ENCODE peak calls at places on chromosome 20, in eight cellular contexts. One of them, this sample, is unnamed. For H3K9me3 and H3K4me1, the result is how much of the 10 kb centered on the place peaks cover.

GRCh38 chr20:46277602-46278001 is 30.7 kb downstream of the CDH22 start:
- DNase-seq in IMR-90: no peak
- DNase-seq in SK-N-SH: no peak
- DNase-seq in lung: no peak
- DNase-seq in adrenal gland: no peak
- DNase-seq in heart left ventricle: no peak
- DNase-seq in CD8-positive, alpha-beta memory T cell: no peak
- DNase-seq in mammary epithelial cell: no peak
- DNase-seq in this sample: no peak

GRCh38 chr20:64145458-64146300 is 18.6 kb upstream of the MYT1 start:
- DNase-seq in IMR-90: no peak
- DNase-seq in SK-N-SH: no peak
- DNase-seq in lung: no peak
- DNase-seq in adrenal gland: peak
- DNase-seq in heart left ventricle: no peak
- DNase-seq in CD8-positive, alpha-beta memory T cell: no peak
- DNase-seq in mammary epithelial cell: no peak
- DNase-seq in this sample: peak

GRCh38 chr20:62710886-62711702 is 2.5 kb downstream of the NTSR1 start:
- DNase-seq in IMR-90: peak
- DNase-seq in SK-N-SH: peak
- DNase-seq in lung: no peak
- DNase-seq in adrenal gland: no peak
- DNase-seq in heart left ventricle: no peak
- DNase-seq in CD8-positive, alpha-beta memory T cell: no peak
- DNase-seq in mammary epithelial cell: peak
- DNase-seq in this sample: no peak

GRCh38 chr20:64133951-64134407 is 26.6 kb upstream of the NPBWR2 start:
- DNase-seq in IMR-90: no peak
- DNase-seq in SK-N-SH: peak
- DNase-seq in lung: no peak
- DNase-seq in adrenal gland: no peak
- DNase-seq in heart left ventricle: no peak
- DNase-seq in CD8-positive, alpha-beta memory T cell: no peak
- DNase-seq in mammary epithelial cell: no peak
- DNase-seq in this sample: peak

GRCh38 chr20:37901667-37902503 is 1.0 kb upstream of the VSTM2L start:
- DNase-seq in IMR-90: peak
- DNase-seq in SK-N-SH: peak
- DNase-seq in lung: peak
- DNase-seq in adrenal gland: peak
- DNase-seq in heart left ventricle: no peak
- DNase-seq in CD8-positive, alpha-beta memory T cell: no peak
- DNase-seq in mammary epithelial cell: peak
- DNase-seq in this sample: peak

GRCh38 chr20:15162061-15162740 is 824.8 kb upstream of the FLRT3 start:
- DNase-seq in IMR-90: no peak
- DNase-seq in SK-N-SH: no peak
- DNase-seq in lung: no peak
- DNase-seq in adrenal gland: no peak
- DNase-seq in heart left ventricle: no peak
- DNase-seq in CD8-positive, alpha-beta memory T cell: no peak
- DNase-seq in mammary epithelial cell: no peak
- DNase-seq in this sample: no peak

GRCh38 chr20:47815866-47816265 is 30.6 kb upstream of the SULF2 start:
- DNase-seq in IMR-90: no peak
- DNase-seq in SK-N-SH: no peak
- DNase-seq in lung: no peak
- DNase-seq in adrenal gland: no peak
- DNase-seq in heart left ventricle: no peak
- DNase-seq in CD8-positive, alpha-beta memory T cell: no peak
- DNase-seq in mammary epithelial cell: no peak
- DNase-seq in this sample: no peak

GRCh38 chr20:48761023-48761785 is 66.6 kb downstream of the PREX1 start:
- DNase-seq in IMR-90: no peak
- DNase-seq in SK-N-SH: no peak
- DNase-seq in lung: peak
- DNase-seq in adrenal gland: peak
- DNase-seq in heart left ventricle: peak
- DNase-seq in CD8-positive, alpha-beta memory T cell: peak
- DNase-seq in mammary epithelial cell: no peak
- DNase-seq in this sample: peak

GRCh38 chr20:3728876-3729275 is 3.6 kb upstream of the HSPA12B start:
- DNase-seq in IMR-90: no peak
- DNase-seq in SK-N-SH: peak
- DNase-seq in lung: no peak
- DNase-seq in adrenal gland: no peak
- DNase-seq in heart left ventricle: no peak
- DNase-seq in CD8-positive, alpha-beta memory T cell: no peak
- DNase-seq in mammary epithelial cell: no peak
- DNase-seq in this sample: no peak

GRCh38 chr20:50572922-50573777 is 63.0 kb downstream of the PTPN1 start:
- DNase-seq in IMR-90: peak
- DNase-seq in SK-N-SH: peak
- DNase-seq in lung: no peak
- DNase-seq in adrenal gland: peak
- DNase-seq in heart left ventricle: no peak
- DNase-seq in CD8-positive, alpha-beta memory T cell: no peak
- DNase-seq in mammary epithelial cell: no peak
- DNase-seq in this sample: no peak

GRCh38 chr20:19986419-19986818 is 30.7 kb upstream of the NAA20 start:
- DNase-seq in IMR-90: peak
- DNase-seq in SK-N-SH: no peak
- DNase-seq in lung: no peak
- DNase-seq in adrenal gland: peak
- DNase-seq in heart left ventricle: no peak
- DNase-seq in CD8-positive, alpha-beta memory T cell: no peak
- DNase-seq in mammary epithelial cell: peak
- DNase-seq in this sample: no peak

GRCh38 chr20:59939879-59940128 is 301 bp downstream of the PPP1R3D start:
- DNase-seq in IMR-90: peak
- DNase-seq in SK-N-SH: peak
- DNase-seq in lung: no peak
- DNase-seq in adrenal gland: peak
- DNase-seq in heart left ventricle: peak
- DNase-seq in CD8-positive, alpha-beta memory T cell: no peak
- DNase-seq in mammary epithelial cell: no peak
- DNase-seq in this sample: no peak

GRCh38 chr20:57990396-57990987 is 238.0 kb downstream of the ANKRD60 start:
- DNase-seq in IMR-90: no peak
- DNase-seq in SK-N-SH: no peak
- DNase-seq in lung: no peak
- DNase-seq in adrenal gland: no peak
- DNase-seq in heart left ventricle: peak
- DNase-seq in CD8-positive, alpha-beta memory T cell: no peak
- DNase-seq in mammary epithelial cell: peak
- DNase-seq in this sample: no peak

GRCh38 chr20:46070215-46070910 is 19.4 kb downstream of the NCOA5 start:
- DNase-seq in IMR-90: peak
- DNase-seq in SK-N-SH: no peak
- DNase-seq in lung: no peak
- DNase-seq in adrenal gland: no peak
- DNase-seq in heart left ventricle: no peak
- DNase-seq in CD8-positive, alpha-beta memory T cell: no peak
- DNase-seq in mammary epithelial cell: no peak
- DNase-seq in this sample: no peak

GRCh38 chr20:23565503-23566056 is 2.7 kb downstream of the CST9L start:
- DNase-seq in IMR-90: no peak
- DNase-seq in SK-N-SH: no peak
- DNase-seq in lung: no peak
- DNase-seq in adrenal gland: no peak
- DNase-seq in heart left ventricle: no peak
- DNase-seq in CD8-positive, alpha-beta memory T cell: no peak
- DNase-seq in mammary epithelial cell: no peak
- DNase-seq in this sample: no peak

GRCh38 chr20:23566199-23566932 is 1.9 kb downstream of the CST9L start:
- DNase-seq in IMR-90: no peak
- DNase-seq in SK-N-SH: no peak
- DNase-seq in lung: no peak
- DNase-seq in adrenal gland: no peak
- DNase-seq in heart left ventricle: no peak
- DNase-seq in CD8-positive, alpha-beta memory T cell: no peak
- DNase-seq in mammary epithelial cell: no peak
- DNase-seq in this sample: no peak

GRCh38 chr20:23564927-23565326 is 3.4 kb downstream of the CST9L start:
- DNase-seq in IMR-90: no peak
- DNase-seq in SK-N-SH: no peak
- DNase-seq in lung: no peak
- DNase-seq in adrenal gland: no peak
- DNase-seq in heart left ventricle: no peak
- DNase-seq in CD8-positive, alpha-beta memory T cell: no peak
- DNase-seq in mammary epithelial cell: no peak
- DNase-seq in this sample: no peak

GRCh38 chr20:23568320-23569011 is at the start of gene CST9L:
- DNase-seq in IMR-90: no peak
- DNase-seq in SK-N-SH: peak
- DNase-seq in lung: no peak
- DNase-seq in adrenal gland: no peak
- DNase-seq in heart left ventricle: no peak
- DNase-seq in CD8-positive, alpha-beta memory T cell: no peak
- DNase-seq in mammary epithelial cell: no peak
- DNase-seq in this sample: no peak

GRCh38 chr20:23562721-23563342 is 5.5 kb downstream of the CST9L start:
- DNase-seq in IMR-90: no peak
- DNase-seq in SK-N-SH: no peak
- DNase-seq in lung: no peak
- DNase-seq in adrenal gland: no peak
- DNase-seq in heart left ventricle: no peak
- DNase-seq in CD8-positive, alpha-beta memory T cell: no peak
- DNase-seq in mammary epithelial cell: no peak
- DNase-seq in this sample: no peak
- H3K9me3 ChIP-seq in IMR-90: under half
- H3K9me3 ChIP-seq in SK-N-SH: under half
- H3K9me3 ChIP-seq in lung: under half
- H3K9me3 ChIP-seq in adrenal gland: under half
- H3K9me3 ChIP-seq in heart left ventricle: under half
- H3K9me3 ChIP-seq in CD8-positive, alpha-beta memory T cell: under half
- H3K9me3 ChIP-seq in mammary epithelial cell: under half
- H3K9me3 ChIP-seq in this sample: under half

DNA sequence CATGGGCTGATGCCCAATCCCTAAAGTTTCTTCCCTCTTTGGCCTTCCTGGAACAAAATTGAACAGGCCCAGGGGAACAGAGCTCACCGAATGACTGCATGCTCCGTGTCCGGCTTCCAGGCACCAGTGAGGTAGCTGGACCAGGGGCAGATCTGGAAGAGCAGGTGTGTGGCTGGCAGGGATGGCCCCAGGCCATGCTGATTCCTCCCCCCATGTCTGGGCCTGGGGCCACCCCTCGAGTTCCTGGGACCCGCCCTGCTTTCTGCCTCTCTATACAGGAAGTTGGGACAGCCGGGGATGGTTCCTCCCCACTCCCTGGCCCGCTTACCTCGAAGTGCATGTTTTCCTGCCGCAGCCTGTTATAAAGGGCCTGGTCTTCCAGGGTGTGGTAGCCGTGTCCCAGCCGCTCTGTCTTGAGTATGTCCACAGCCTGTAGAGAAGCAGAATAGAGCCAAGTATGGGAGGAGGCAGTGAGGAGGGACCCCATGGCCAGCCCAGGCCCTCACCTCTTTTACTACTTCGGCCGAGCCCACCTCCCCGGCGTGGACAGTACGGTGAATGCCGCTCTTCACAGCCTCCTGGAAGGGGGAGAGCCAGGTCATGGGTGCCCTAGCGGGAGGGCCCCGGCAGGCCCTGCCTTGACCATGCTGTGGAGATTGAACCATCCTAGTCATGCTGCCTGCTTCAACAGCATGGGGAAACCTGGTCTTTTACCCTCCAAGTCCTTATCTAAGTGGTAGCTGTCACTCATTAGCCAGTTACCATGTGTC is 28.8 kb downstream of the ADA start:
- DNase-seq in IMR-90: no peak
- DNase-seq in SK-N-SH: no peak
- DNase-seq in lung: no peak
- DNase-seq in adrenal gland: no peak
- DNase-seq in heart left ventricle: no peak
- DNase-seq in CD8-positive, alpha-beta memory T cell: no peak
- DNase-seq in mammary epithelial cell: no peak
- DNase-seq in this sample: no peak
- H3K27ac ChIP-seq in IMR-90: no peak
- H3K27ac ChIP-seq in SK-N-SH: no peak
- H3K27ac ChIP-seq in lung: no peak
- H3K27ac ChIP-seq in adrenal gland: no peak
- H3K27ac ChIP-seq in heart left ventricle: peak
- H3K27ac ChIP-seq in CD8-positive, alpha-beta memory T cell: no peak
- H3K27ac ChIP-seq in mammary epithelial cell: no peak
- H3K27ac ChIP-seq in this sample: no peak

DNA sequence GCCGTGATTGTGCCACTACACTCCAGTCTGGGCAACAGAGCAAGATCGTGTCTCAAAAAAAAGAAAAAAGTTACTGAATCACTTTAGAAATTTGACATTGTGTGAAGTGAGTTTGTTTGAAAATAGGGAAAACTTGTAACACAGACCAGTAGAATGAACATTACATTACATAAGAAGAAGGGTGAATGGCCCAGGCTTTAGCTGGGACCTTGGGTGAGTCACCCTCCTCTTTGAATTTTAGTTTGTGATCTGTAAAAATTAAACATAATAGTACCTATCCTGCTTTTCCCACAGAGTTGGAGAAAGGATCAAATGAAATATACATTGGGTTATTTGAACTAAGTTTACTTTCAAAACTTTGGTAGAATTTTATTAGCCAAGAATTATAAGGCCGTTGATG is 56.3 kb downstream of the KCNS1 start:
- DNase-seq in IMR-90: no peak
- DNase-seq in SK-N-SH: no peak
- DNase-seq in lung: no peak
- DNase-seq in adrenal gland: peak
- DNase-seq in heart left ventricle: no peak
- DNase-seq in CD8-positive, alpha-beta memory T cell: no peak
- DNase-seq in mammary epithelial cell: no peak
- DNase-seq in this sample: no peak
- H3K4me1 ChIP-seq in IMR-90: under half
- H3K4me1 ChIP-seq in SK-N-SH: under half
- H3K4me1 ChIP-seq in lung: under half
- H3K4me1 ChIP-seq in adrenal gland: under half
- H3K4me1 ChIP-seq in heart left ventricle: under half
- H3K4me1 ChIP-seq in CD8-positive, alpha-beta memory T cell: under half
- H3K4me1 ChIP-seq in mammary epithelial cell: under half
- H3K4me1 ChIP-seq in this sample: under half

GRCh38 chr20:56179051-56179450 is 69.5 kb upstream of the MC3R start:
- DNase-seq in IMR-90: no peak
- DNase-seq in SK-N-SH: no peak
- DNase-seq in lung: no peak
- DNase-seq in adrenal gland: no peak
- DNase-seq in heart left ventricle: no peak
- DNase-seq in CD8-positive, alpha-beta memory T cell: no peak
- DNase-seq in mammary epithelial cell: no peak
- DNase-seq in this sample: no peak

GRCh38 chr20:56178219-56178618 is 70.3 kb upstream of the MC3R start:
- DNase-seq in IMR-90: no peak
- DNase-seq in SK-N-SH: no peak
- DNase-seq in lung: no peak
- DNase-seq in adrenal gland: no peak
- DNase-seq in heart left ventricle: no peak
- DNase-seq in CD8-positive, alpha-beta memory T cell: no peak
- DNase-seq in mammary epithelial cell: no peak
- DNase-seq in this sample: no peak

GRCh38 chr20:56175884-56176283 is 72.6 kb upstream of the MC3R start:
- DNase-seq in IMR-90: no peak
- DNase-seq in SK-N-SH: no peak
- DNase-seq in lung: no peak
- DNase-seq in adrenal gland: no peak
- DNase-seq in heart left ventricle: no peak
- DNase-seq in CD8-positive, alpha-beta memory T cell: no peak
- DNase-seq in mammary epithelial cell: no peak
- DNase-seq in this sample: no peak

GRCh38 chr20:56181593-56181992 is 66.9 kb upstream of the MC3R start:
- DNase-seq in IMR-90: no peak
- DNase-seq in SK-N-SH: peak
- DNase-seq in lung: no peak
- DNase-seq in adrenal gland: no peak
- DNase-seq in heart left ventricle: no peak
- DNase-seq in CD8-positive, alpha-beta memory T cell: no peak
- DNase-seq in mammary epithelial cell: no peak
- DNase-seq in this sample: no peak
- H3K9me3 ChIP-seq in IMR-90: under half
- H3K9me3 ChIP-seq in SK-N-SH: under half
- H3K9me3 ChIP-seq in lung: under half
- H3K9me3 ChIP-seq in adrenal gland: under half
- H3K9me3 ChIP-seq in heart left ventricle: under half
- H3K9me3 ChIP-seq in CD8-positive, alpha-beta memory T cell: under half
- H3K9me3 ChIP-seq in mammary epithelial cell: under half
- H3K9me3 ChIP-seq in this sample: under half